ENCODE peak calls at places on chromosomes 4 and X, in seven cellular contexts. Y is lower lobe of right lung, R is aorta, D is A549, G is gastrocnemius medialis, C is SK-N-SH treated with all-trans-retinoic acid at 6 μM for 48 hours, V is heart left ventricle. M is an unnamed sample.

GRCh38 chr4:12912896-12913418 is 571.2 kb downstream of the RAB28 start:
- ATAC-seq in Y (no peak), R (no peak), D (no peak), G (no peak), C (no peak), V (peak; percentile 41), M (no peak)

GRCh38 chrX:134010690-134011089 is 25.3 kb upstream of the GPC3 start:
- ATAC-seq in Y (no peak), R (no peak), D (no peak), G (no peak), C (no peak), V (no peak), M (no peak)

GRCh38 chr4:144696376-144696775 is 50.4 kb downstream of the HHIP start:
- ATAC-seq in Y (no peak), R (no peak), D (no peak), G (no peak), C (no peak), V (no peak), M (no peak)

GRCh38 chr4:8379281-8379680 is 61.2 kb downstream of the ACOX3 start:
- ATAC-seq in Y (no peak), R (no peak), D (no peak), G (no peak), C (no peak), V (no peak), M (no peak)

GRCh38 chrX:152641996-152642395 is 4.3 kb downstream of the GABRQ start:
- ATAC-seq in Y (no peak), R (no peak), D (peak; percentile 72), G (no peak), C (peak; percentile 80), V (peak; percentile 63), M (peak; percentile 39)

GRCh38 chrX:21885568-21885967 is 29.8 kb downstream of the YY2 start:
- ATAC-seq in Y (no peak), R (no peak), D (no peak), G (no peak), C (peak; percentile 87), V (no peak), M (no peak)

GRCh38 chr4:155972098-155972497 is 18.4 kb upstream of the CTSO start:
- ATAC-seq in Y (no peak), R (no peak), D (peak; percentile 75), G (peak; percentile 33), C (peak; percentile 85), V (no peak), M (no peak)

GRCh38 chr4:183920512-183920911 is 15.4 kb downstream of the STOX2 start:
- ATAC-seq in Y (no peak), R (no peak), D (no peak), G (no peak), C (no peak), V (no peak), M (no peak)

GRCh38 chr4:74619931-74620702 is 174.2 kb downstream of the BTC start:
- ATAC-seq in Y (peak; percentile 87), R (no peak), D (peak; percentile 70), G (no peak), C (no peak), V (no peak), M (no peak)

GRCh38 chr4:11631416-11631815 is 202.7 kb upstream of the HS3ST1 start:
- ATAC-seq in Y (no peak), R (no peak), D (no peak), G (no peak), C (no peak), V (no peak), M (no peak)

GRCh38 chrX:108485960-108486359 is 46.3 kb downstream of the COL4A5 start:
- ATAC-seq in Y (no peak), R (no peak), D (no peak), G (no peak), C (no peak), V (no peak), M (no peak)

GRCh38 chr4:20318011-20318898 is 66.5 kb downstream of the SLIT2 start:
- ATAC-seq in Y (no peak), R (no peak), D (no peak), G (no peak), C (no peak), V (no peak), M (no peak)

GRCh38 chr4:150827226-150827625 is 187.9 kb downstream of the LRBA start:
- ATAC-seq in Y (no peak), R (no peak), D (no peak), G (no peak), C (no peak), V (no peak), M (peak; percentile 51)

GRCh38 chrX:18985186-18985435 is 1.2 kb upstream of the PHKA2 start:
- ATAC-seq in Y (no peak), R (no peak), D (peak; percentile 7), G (peak; percentile 6), C (peak; percentile 9), V (no peak), M (no peak)

GRCh38 chr4:2135083-2135482 is 76.0 kb downstream of the NAT8L start:
- ATAC-seq in Y (no peak), R (no peak), D (no peak), G (no peak), C (no peak), V (no peak), M (no peak)

GRCh38 chrX:1592128-1592862 is 891 bp downstream of the AKAP17A start:
- ATAC-seq in Y (peak; percentile 53), R (peak; percentile 49), D (peak; percentile 46), G (no peak), C (peak; percentile 47), V (peak; percentile 49), M (peak; percentile 61)

GRCh38 chr4:107213880-107214279 is 177.8 kb upstream of the DKK2 start:
- ATAC-seq in Y (no peak), R (no peak), D (no peak), G (no peak), C (peak; percentile 69), V (no peak), M (no peak)

GRCh38 chr4:87304659-87305277 is 17.9 kb downstream of the HSD17B13 start:
- ATAC-seq in Y (peak; percentile 96), R (no peak), D (peak; percentile 89), G (no peak), C (peak; percentile 80), V (no peak), M (no peak)

GRCh38 chr4:157076578-157076947 is 613 bp downstream of the GLRB start:
- ATAC-seq in Y (peak; percentile 53), R (no peak), D (peak; percentile 36), G (no peak), C (peak; percentile 8), V (no peak), M (no peak)

GRCh38 chr4:87120411-87121162 is 99.8 kb downstream of the KLHL8 start:
- ATAC-seq in Y (peak; percentile 85), R (peak; percentile 84), D (no peak), G (peak; percentile 66), C (no peak), V (peak; percentile 88), M (no peak)

GRCh38 chr4:151302432-151302831 is 23.0 kb downstream of the SH3D19 start:
- ATAC-seq in Y (no peak), R (no peak), D (no peak), G (no peak), C (peak; percentile 75), V (no peak), M (no peak)